ENCODE peak calls at places on chromosomes 7 and 10, in ten cellular contexts. P is upper lobe of left lung, B is SK-N-MC, J is spleen, U is endothelial cell of umbilical vein, S is GM12878, H is transverse colon, F is stomach, D is prostate gland, N is H1. V is an unnamed sample.

GRCh38 chr10:32957341-32958084 is 517 bp downstream of the ITGB1 start:
- DNase-seq in P (peak; percentile 61), B (no peak), J (peak; percentile 92), U (peak; percentile 42), S (no peak), H (peak; percentile 50), F (peak; percentile 48), D (peak; percentile 47), N (peak; percentile 73), V (peak; percentile 88)

GRCh38 chr10:89944138-89944537 is 242.7 kb downstream of the KIF20B start:
- DNase-seq in P (no peak), B (no peak), J (no peak), U (no peak), S (no peak), H (no peak), F (no peak), D (no peak), N (no peak), V (no peak)

GRCh38 chr7:120742370-120742769 is 115.6 kb downstream of the TSPAN12 start:
- DNase-seq in P (no peak), B (no peak), J (no peak), U (no peak), S (no peak), H (no peak), F (no peak), D (no peak), N (no peak), V (no peak)

GRCh38 chr10:36191009-36191408 is 548.9 kb upstream of the FZD8 start:
- DNase-seq in P (no peak), B (no peak), J (no peak), U (no peak), S (no peak), H (no peak), F (no peak), D (no peak), N (no peak), V (no peak)

GRCh38 chr7:23597908-23598224 is 684 bp downstream of the CCDC126 start:
- DNase-seq in P (no peak), B (no peak), J (no peak), U (no peak), S (no peak), H (no peak), F (no peak), D (no peak), N (no peak), V (no peak)

GRCh38 chr10:36362257-36362656 is 720.2 kb upstream of the FZD8 start:
- DNase-seq in P (no peak), B (no peak), J (no peak), U (no peak), S (no peak), H (no peak), F (no peak), D (no peak), N (no peak), V (no peak)

GRCh38 chr7:21346297-21346696 is 81.6 kb upstream of the SP4 start:
- DNase-seq in P (no peak), B (no peak), J (no peak), U (no peak), S (peak; percentile 30), H (no peak), F (no peak), D (no peak), N (no peak), V (no peak)

GRCh38 chr7:102459221-102459844 is 5.3 kb downstream of the ALKBH4 start:
- DNase-seq in P (no peak), B (no peak), J (no peak), U (no peak), S (no peak), H (no peak), F (no peak), D (no peak), N (no peak), V (no peak)

GRCh38 chr7:140625908-140626868 is 14.4 kb downstream of the DENND2A start:
- DNase-seq in P (no peak), B (peak; percentile 5), J (no peak), U (peak; percentile 60), S (no peak), H (peak; percentile 74), F (peak; percentile 72), D (no peak), N (peak; percentile 69), V (peak; percentile 91)

GRCh38 chr10:27619329-27619728 is 115.2 kb downstream of the RAB18 start:
- DNase-seq in P (no peak), B (no peak), J (no peak), U (no peak), S (no peak), H (no peak), F (no peak), D (no peak), N (no peak), V (no peak)

GRCh38 chr7:20835111-20835750 is 48.5 kb upstream of the SP8 start:
- DNase-seq in P (no peak), B (no peak), J (no peak), U (no peak), S (no peak), H (no peak), F (no peak), D (no peak), N (no peak), V (no peak)

GRCh38 chr10:82942572-82943091 is 1067.6 kb downstream of the NRG3 start:
- DNase-seq in P (no peak), B (no peak), J (no peak), U (no peak), S (no peak), H (no peak), F (no peak), D (no peak), N (no peak), V (no peak)

GRCh38 chr10:4498763-4499251 is 327.2 kb upstream of the AKR1E2 start:
- DNase-seq in P (no peak), B (no peak), J (no peak), U (peak; percentile 41), S (no peak), H (no peak), F (no peak), D (peak; percentile 4), N (no peak), V (no peak)
- TF ChIP-seq POLR2AphosphoS5 in P (no peak), B (no peak), J (no peak), U (no peak), S (no peak), H (no peak), F (peak; percentile 26), D (peak; percentile 16), N (no peak), V (no peak)

DNA sequence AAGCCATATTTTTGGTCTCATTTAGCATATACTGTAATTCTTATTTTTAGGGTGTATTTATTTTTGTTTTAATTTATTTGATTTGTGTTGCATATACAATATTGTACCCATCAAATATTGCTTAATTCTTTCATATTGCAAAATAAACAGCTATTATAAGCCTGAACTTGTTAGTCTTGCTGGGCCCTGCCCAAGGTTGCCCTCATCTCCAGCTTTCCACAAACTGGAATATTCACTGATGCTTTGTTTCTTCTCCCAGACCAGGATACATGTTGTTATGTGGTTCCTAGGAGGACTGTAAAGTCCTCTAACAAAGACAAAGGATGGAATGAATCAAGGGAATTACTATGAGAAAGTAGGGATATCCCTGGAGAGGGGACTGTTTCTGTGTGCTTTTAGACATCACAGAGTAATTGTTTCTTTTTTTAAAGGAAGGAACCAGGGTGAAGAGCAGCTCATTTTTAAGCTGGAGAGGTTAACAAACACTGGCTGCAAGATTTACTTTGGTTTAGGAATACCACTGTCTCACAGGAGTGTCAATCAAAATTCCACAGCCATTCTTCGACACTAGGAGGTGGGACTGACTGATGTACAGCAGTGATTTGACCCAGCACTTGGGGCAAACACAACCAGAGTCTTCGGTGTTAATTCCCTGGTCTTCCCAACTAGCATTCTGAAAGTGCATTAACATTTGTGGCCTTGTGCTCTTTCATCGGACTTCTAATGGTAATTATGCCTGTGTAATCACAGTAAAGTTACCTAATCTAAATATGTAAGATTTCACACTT is 14.8 kb upstream of the CD36 start:
- DNase-seq in P (peak; percentile 56), B (no peak), J (no peak), U (no peak), S (no peak), H (no peak), F (no peak), D (no peak), N (no peak), V (no peak)
- H3K4me3 ChIP-seq in P (peak overlapping the region; percentile 16), B (no peak overlapping the region), J (no peak overlapping the region), U (no peak overlapping the region), S (no peak overlapping the region), H (no peak overlapping the region), F (no peak overlapping the region), D (no peak overlapping the region), N (no peak overlapping the region), V (no peak overlapping the region)

DNA sequence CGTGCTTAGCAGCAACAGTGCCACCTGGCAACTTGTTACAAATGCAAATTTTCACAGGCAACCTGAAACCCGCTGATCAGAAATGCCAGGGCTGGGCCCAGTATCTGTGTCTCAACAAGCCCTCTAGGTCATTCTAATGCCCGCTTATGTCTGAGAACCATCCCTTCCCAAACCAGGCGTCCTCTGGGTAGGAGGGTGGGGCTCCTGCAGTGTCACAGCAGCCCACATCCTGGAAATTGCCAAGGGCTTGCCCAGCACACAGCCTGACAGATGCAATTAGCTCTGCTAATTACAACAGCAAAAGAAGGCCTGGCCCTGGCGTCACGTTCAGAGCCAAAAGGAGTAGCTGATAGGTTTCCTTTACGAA is 15.9 kb downstream of the ITPRIP start:
- DNase-seq in P (peak; percentile 79), B (no peak), J (peak; percentile 88), U (no peak), S (no peak), H (peak; percentile 47), F (no peak), D (peak; percentile 76), N (no peak), V (no peak)
- TF ChIP-seq POLR2AphosphoS5 in P (peak; percentile 73), B (no peak), J (peak; percentile 59), U (no peak), S (no peak), H (no peak), F (no peak), D (peak; percentile 66), N (no peak), V (peak; percentile 42)

GRCh38 chr7:2840458-2840857 is 3.6 kb downstream of the GNA12 start:
- DNase-seq in P (no peak), B (no peak), J (no peak), U (no peak), S (no peak), H (no peak), F (no peak), D (no peak), N (no peak), V (no peak)

GRCh38 chr7:2843191-2843685 is 870 bp downstream of the GNA12 start:
- DNase-seq in P (peak; percentile 28), B (no peak), J (no peak), U (no peak), S (no peak), H (no peak), F (no peak), D (no peak), N (no peak), V (no peak)

GRCh38 chr7:2843711-2844152 is 376 bp downstream of the GNA12 start:
- DNase-seq in P (peak; percentile 40), B (no peak), J (peak; percentile 91), U (no peak), S (no peak), H (peak; percentile 48), F (no peak), D (no peak), N (no peak), V (no peak)

GRCh38 chr7:2844153-2845077 is at the start of gene GNA12:
- DNase-seq in P (peak; percentile 99), B (peak; percentile 79), J (peak; percentile 98), U (peak; percentile 100), S (peak; percentile 94), H (peak; percentile 99), F (peak; percentile 100), D (peak; percentile 98), N (peak; percentile 98), V (peak; percentile 99)

GRCh38 chr7:2841907-2842306 is 2.2 kb downstream of the GNA12 start:
- DNase-seq in P (no peak), B (no peak), J (no peak), U (no peak), S (no peak), H (no peak), F (no peak), D (no peak), N (no peak), V (no peak)
- H3K4me3 ChIP-seq in P (no peak overlapping the region), B (peak overlapping the region; percentile 82), J (no peak overlapping the region), U (no peak overlapping the region), S (no peak overlapping the region), H (no peak overlapping the region), F (no peak overlapping the region), D (no peak overlapping the region), N (no peak overlapping the region), V (no peak overlapping the region)